ENCODE peak calls at places on chromosomes 5 and 9, in ten cellular contexts. H is anterior cingulate cortex; A is chondrocyte; S is GM03348; Q is central memory CD4-positive, alpha-beta T cell; D is esophagus squamous epithelium; Y is mesothelial cell of epicardium; U is T-helper 9 cell; G is ascending aorta; Z is posterior vena cava. R is an unnamed sample.

GRCh38 chr5:57221049-57221568 is 47.2 kb downstream of the GPBP1 start:
- DNase-seq in H (no peak), A (no peak), S (peak; percentile 62), Q (peak; percentile 67), D (no peak), Y (no peak), U (no peak), G (no peak), Z (no peak), R (no peak)

GRCh38 chr9:112380771-112381181 is 868 bp downstream of the HSDL2 start:
- DNase-seq in H (no peak), A (no peak), S (peak; percentile 13), Q (peak; percentile 5), D (no peak), Y (no peak), U (no peak), G (no peak), Z (no peak), R (no peak)

GRCh38 chr9:124768778-124769350 is 2.2 kb downstream of the NR6A1 start:
- DNase-seq in H (no peak), A (no peak), S (no peak), Q (no peak), D (no peak), Y (no peak), U (no peak), G (no peak), Z (no peak), R (no peak)

GRCh38 chr5:6195711-6196358 is 182.5 kb downstream of the MED10 start:
- DNase-seq in H (no peak), A (no peak), S (no peak), Q (no peak), D (no peak), Y (no peak), U (no peak), G (no peak), Z (no peak), R (no peak)

GRCh38 chr5:123997354-123998215 is 485.6 kb downstream of the CSNK1G3 start:
- DNase-seq in H (no peak), A (no peak), S (peak; percentile 70), Q (no peak), D (no peak), Y (no peak), U (no peak), G (no peak), Z (no peak), R (no peak)

GRCh38 chr9:95363051-95363841 is 45.7 kb upstream of the FANCC start:
- DNase-seq in H (no peak), A (no peak), S (peak; percentile 47), Q (no peak), D (no peak), Y (no peak), U (no peak), G (no peak), Z (no peak), R (no peak)

GRCh38 chr5:151449288-151449687 is 1.9 kb downstream of the SLC36A1 start:
- DNase-seq in H (no peak), A (no peak), S (no peak), Q (no peak), D (no peak), Y (no peak), U (no peak), G (no peak), Z (no peak), R (no peak)

GRCh38 chr5:124704594-124705284 is 41.7 kb downstream of the ZNF608 start:
- DNase-seq in H (no peak), A (no peak), S (no peak), Q (no peak), D (no peak), Y (no peak), U (no peak), G (no peak), Z (no peak), R (no peak)

GRCh38 chr5:74762599-74762998 is 4.3 kb downstream of the GFM2 start:
- DNase-seq in H (no peak), A (no peak), S (peak; percentile 17), Q (no peak), D (no peak), Y (no peak), U (no peak), G (no peak), Z (no peak), R (peak; percentile 89)

GRCh38 chr5:178428341-178429155 is 161.6 kb downstream of the COL23A1 start:
- DNase-seq in H (peak; percentile 42), A (no peak), S (no peak), Q (no peak), D (no peak), Y (peak; percentile 35), U (no peak), G (peak; percentile 58), Z (no peak), R (no peak)

GRCh38 chr5:109619024-109619460 is 70.7 kb upstream of the MAN2A1 start:
- DNase-seq in H (no peak), A (no peak), S (no peak), Q (no peak), D (no peak), Y (no peak), U (no peak), G (no peak), Z (no peak), R (no peak)

R was measured in RWPE2.